ENCODE peak calls at places on chromosome 21, in eight cellular contexts. P, G, M, R, Q, H, E and J are unnamed samples.

GRCh38 chr21:32279377-32279680 is 480 bp upstream of the MIS18A start:
- DNase-seq in H (no peak), E (no peak), P (no peak), R (no peak), Q (no peak), G (no peak), M (no peak), J (no peak)

GRCh38 chr21:23951251-23951650 is 1656.0 kb downstream of the MRPL39 start:
- DNase-seq in G (no peak), P (no peak), R (no peak), Q (no peak), M (no peak), H (peak; percentile 67), E (no peak), J (no peak)

GRCh38 chr21:35048183-35048601 is 910 bp downstream of the RUNX1 start:
- DNase-seq in P (peak; percentile 65), E (no peak), R (no peak), G (no peak), H (no peak), M (peak; percentile 62), Q (no peak), J (no peak)

GRCh38 chr21:45293726-45294401 is 6.2 kb upstream of the POFUT2 start:
- DNase-seq in M (no peak), H (no peak), Q (no peak), R (no peak), E (peak; percentile 7), P (no peak), G (no peak), J (no peak)

GRCh38 chr21:29499734-29500343 is 201.1 kb downstream of the BACH1 start:
- DNase-seq in H (no peak), Q (peak; percentile 5), G (peak; percentile 39), R (no peak), E (no peak), M (peak; percentile 38), P (no peak), J (peak; percentile 34)

GRCh38 chr21:31987696-31988095 is 114.9 kb downstream of the HUNK start:
- DNase-seq in E (no peak), M (no peak), R (no peak), G (no peak), Q (no peak), H (no peak), P (no peak), J (no peak)

GRCh38 chr21:45836268-45836655 is 145.3 kb upstream of the COL6A1 start:
- DNase-seq in G (no peak), R (no peak), H (peak; percentile 61), E (no peak), P (peak; percentile 44), M (no peak), Q (no peak), J (no peak)

GRCh38 chr21:25107708-25108107 is 499.6 kb downstream of the MRPL39 start:
- DNase-seq in R (no peak), G (no peak), M (no peak), H (peak; percentile 94), E (no peak), Q (no peak), P (peak; percentile 89), J (no peak)

GRCh38 chr21:38915546-38915945 is 109.8 kb downstream of the ETS2 start:
- DNase-seq in M (no peak), P (no peak), Q (no peak), G (no peak), E (no peak), R (no peak), H (no peak), J (no peak)

GRCh38 chr21:36092676-36093075 is 22.9 kb downstream of the CBR1 start:
- DNase-seq in R (no peak), P (no peak), M (no peak), H (no peak), G (no peak), Q (no peak), E (no peak), J (no peak)

GRCh38 chr21:38993561-38993960 is 187.8 kb downstream of the ETS2 start:
- DNase-seq in Q (no peak), E (no peak), G (no peak), R (no peak), P (peak; percentile 92), H (peak; percentile 92), M (no peak), J (no peak)

GRCh38 chr21:15009964-15010363 is 54.8 kb downstream of the NRIP1 start:
- DNase-seq in G (no peak), P (peak; percentile 59), R (no peak), E (no peak), H (peak; percentile 91), M (no peak), Q (no peak), J (no peak)

GRCh38 chr21:15210235-15210678 is 145.5 kb upstream of the NRIP1 start:
- DNase-seq in R (no peak), Q (no peak), G (no peak), P (no peak), M (no peak), H (no peak), E (no peak), J (no peak)

GRCh38 chr21:21383126-21383525 is 384.9 kb downstream of the NCAM2 start:
- DNase-seq in G (peak; percentile 30), Q (no peak), P (peak; percentile 26), E (no peak), R (no peak), M (no peak), H (peak; percentile 11), J (no peak)

GRCh38 chr21:31760931-31761330 is 29.0 kb upstream of the SCAF4 start:
- DNase-seq in Q (no peak), R (no peak), E (no peak), G (no peak), M (no peak), P (no peak), H (no peak), J (no peak)

GRCh38 chr21:37220433-37220980 is 46.6 kb downstream of the VPS26C start:
- DNase-seq in H (peak; percentile 50), M (peak; percentile 81), G (no peak), P (peak; percentile 67), Q (peak; percentile 55), R (no peak), E (no peak), J (no peak)

GRCh38 chr21:45001134-45002095 is 61.6 kb downstream of the SLX9 start:
- DNase-seq in R (no peak), E (no peak), G (peak; percentile 21), H (peak; percentile 65), P (peak; percentile 92), M (no peak), Q (no peak), J (no peak)

GRCh38 chr21:45382698-45383000 is 22.3 kb upstream of the COL18A1 start:
- DNase-seq in G (peak; percentile 5), R (no peak), H (no peak), E (no peak), M (no peak), Q (no peak), P (no peak), J (no peak)

GRCh38 chr21:31714741-31715365 is 17.1 kb downstream of the SCAF4 start:
- DNase-seq in P (no peak), E (no peak), M (no peak), Q (no peak), G (no peak), H (no peak), R (no peak), J (no peak)

GRCh38 chr21:45080639-45081414 is 6.4 kb downstream of the ADARB1 start:
- DNase-seq in P (peak; percentile 56), R (no peak), E (no peak), G (no peak), Q (no peak), M (no peak), H (peak; percentile 66), J (no peak)

GRCh38 chr21:41313765-41314164 is 2.8 kb upstream of the FAM3B start:
- DNase-seq in Q (no peak), G (no peak), M (no peak), E (no peak), H (no peak), R (no peak), P (no peak), J (no peak)

GRCh38 chr21:42113926-42114409 is 42.9 kb downstream of the UMODL1 start:
- DNase-seq in Q (no peak), R (no peak), G (no peak), H (no peak), E (no peak), M (no peak), P (no peak), J (no peak)

GRCh38 chr21:26067836-26068401 is 102.7 kb downstream of the APP start:
- DNase-seq in Q (no peak), H (no peak), E (no peak), G (no peak), M (no peak), R (no peak), P (no peak), J (no peak)

GRCh38 chr21:41361786-41362604 is at the start of gene MX2:
- DNase-seq in H (peak; percentile 81), M (no peak), E (peak; percentile 51), G (no peak), Q (no peak), P (peak; percentile 65), R (peak; percentile 78), J (peak; percentile 79)

GRCh38 chr21:36337099-36337509 is 17.1 kb downstream of the MORC3 start:
- DNase-seq in E (no peak), G (no peak), H (peak; percentile 78), P (peak; percentile 16), Q (no peak), M (no peak), R (no peak), J (no peak)

GRCh38 chr21:46116846-46117585 is 19.1 kb downstream of the COL6A2 start:
- DNase-seq in M (no peak), E (peak; percentile 14), Q (no peak), P (no peak), H (no peak), G (peak; percentile 12), R (no peak), J (no peak)

GRCh38 chr21:45556645-45557601 is 14.7 kb upstream of the SLC19A1 start:
- DNase-seq in M (no peak), E (peak; percentile 50), G (peak; percentile 17), Q (no peak), H (no peak), R (no peak), P (no peak), J (no peak)

GRCh38 chr21:35350965-35351364 is 301.9 kb upstream of the RUNX1 start:
- DNase-seq in M (no peak), G (no peak), H (peak; percentile 41), R (no peak), P (no peak), Q (no peak), E (no peak), J (no peak)

GRCh38 chr21:26391166-26391565 is 181.9 kb downstream of the CYYR1 start:
- DNase-seq in P (no peak), Q (no peak), G (no peak), R (no peak), H (no peak), E (no peak), M (no peak), J (no peak)

GRCh38 chr21:46193829-46194373 is 9.6 kb upstream of the SPATC1L start:
- DNase-seq in G (no peak), Q (no peak), E (no peak), H (no peak), R (no peak), M (no peak), P (no peak), J (no peak)

GRCh38 chr21:17416139-17416538 is 96.7 kb upstream of the CXADR start:
- DNase-seq in R (no peak), M (no peak), G (no peak), H (peak; percentile 84), P (no peak), Q (no peak), E (no peak), J (no peak)

GRCh38 chr21:45059121-45059520 is 15.3 kb upstream of the ADARB1 start:
- DNase-seq in M (no peak), H (no peak), Q (no peak), E (no peak), P (no peak), G (no peak), R (no peak), J (no peak)

GRCh38 chr21:43974791-43975468 is 37.2 kb upstream of the TRAPPC10 start:
- DNase-seq in R (no peak), H (no peak), Q (no peak), E (no peak), M (no peak), P (no peak), G (no peak), J (no peak)

GRCh38 chr21:34558166-34558565 is 46.2 kb upstream of the KCNE1 start:
- DNase-seq in H (no peak), P (no peak), E (no peak), R (no peak), Q (no peak), G (no peak), M (no peak), J (no peak)